ENCODE peak calls at places on chromosomes 5 and 9, in five cellular contexts. V is K562, C is HepG2, K is upper lobe of left lung, J is GM12878. Q is an unnamed sample.

GRCh38 chr5:152077-152476 is 39.2 kb upstream of the LRRC14B start:
- ATAC-seq in V (no peak), C (no peak), K (no peak), J (no peak), Q (no peak)

GRCh38 chr5:82163459-82164108 is 114.6 kb downstream of the RPS23 start:
- ATAC-seq in V (no peak), C (no peak), K (no peak), J (peak; percentile 42), Q (no peak)

GRCh38 chr5:10747678-10748622 is 13.1 kb downstream of the DAP start:
- ATAC-seq in V (no peak), C (peak; percentile 83), K (no peak), J (peak; percentile 73), Q (no peak)

GRCh38 chr9:92119581-92119980 is 4.4 kb upstream of the SPTLC1 start:
- ATAC-seq in V (no peak), C (no peak), K (no peak), J (no peak), Q (no peak)

GRCh38 chr9:89422151-89422918 is 75.6 kb downstream of the SEMA4D start:
- ATAC-seq in V (no peak), C (no peak), K (peak; percentile 23), J (peak; percentile 3), Q (no peak)

GRCh38 chr9:76652894-76653293 is 111.3 kb upstream of the PCA3 start:
- ATAC-seq in V (peak; percentile 27), C (no peak), K (peak; percentile 44), J (no peak), Q (no peak)

GRCh38 chr5:38208782-38209378 is 49.5 kb upstream of the EGFLAM start:
- ATAC-seq in V (peak; percentile 86), C (peak; percentile 82), K (no peak), J (peak; percentile 44), Q (no peak)

GRCh38 chr9:105858284-105858683 is 163.9 kb downstream of the TMEM38B start:
- ATAC-seq in V (no peak), C (no peak), K (no peak), J (peak; percentile 55), Q (no peak)

GRCh38 chr9:95351051-95351450 is 33.5 kb upstream of the FANCC start:
- ATAC-seq in V (no peak), C (no peak), K (no peak), J (no peak), Q (no peak)

GRCh38 chr5:143217065-143217803 is 186.3 kb downstream of the NR3C1 start:
- ATAC-seq in V (peak; percentile 25), C (peak; percentile 63), K (peak; percentile 26), J (peak; percentile 5), Q (no peak)

GRCh38 chr5:14766591-14766990 is 102.1 kb downstream of the OTULIN start:
- ATAC-seq in V (no peak), C (no peak), K (no peak), J (no peak), Q (no peak)

GRCh38 chr9:106575903-106576755 is 286.8 kb upstream of the ZNF462 start:
- ATAC-seq in V (no peak), C (no peak), K (no peak), J (no peak), Q (no peak)

GRCh38 chr5:178394074-178394473 is 161.5 kb upstream of the PHYKPL start:
- ATAC-seq in V (no peak), C (no peak), K (no peak), J (no peak), Q (no peak)

GRCh38 chr5:35031276-35031675 is 16.5 kb downstream of the AGXT2 start:
- ATAC-seq in V (no peak), C (no peak), K (no peak), J (no peak), Q (no peak)

GRCh38 chr9:133819923-133820322 is 81.8 kb upstream of the SARDH start:
- ATAC-seq in V (no peak), C (no peak), K (no peak), J (no peak), Q (no peak)

GRCh38 chr5:175415303-175415702 is 28.7 kb downstream of the DRD1 start:
- ATAC-seq in V (no peak), C (no peak), K (no peak), J (no peak), Q (no peak)

GRCh38 chr5:88542786-88543185 is 274.1 kb upstream of the TMEM161B start:
- ATAC-seq in V (no peak), C (no peak), K (no peak), J (no peak), Q (no peak)

GRCh38 chr5:172692981-172693380 is 51.9 kb downstream of the NEURL1B start:
- ATAC-seq in V (no peak), C (no peak), K (no peak), J (no peak), Q (no peak)

GRCh38 chr9:34665381-34666250 is 3.2 kb upstream of the CCL27 start:
- ATAC-seq in V (peak; percentile 88), C (peak; percentile 79), K (peak; percentile 96), J (peak; percentile 92), Q (peak; percentile 92)

GRCh38 chr5:55073211-55073610 is 29.2 kb upstream of the GZMA start:
- ATAC-seq in V (no peak), C (no peak), K (no peak), J (no peak), Q (no peak)

GRCh38 chr5:159916841-159917761 is 819 bp downstream of the ADRA1B start:
- ATAC-seq in V (peak; percentile 56), C (peak; percentile 47), K (no peak), J (no peak), Q (no peak)

GRCh38 chr9:98795970-98796363 is 388 bp downstream of the ANKS6 start:
- ATAC-seq in V (peak; percentile 53), C (peak; percentile 46), K (peak; percentile 1), J (peak; percentile 25), Q (peak; percentile 43)

GRCh38 chr5:143030349-143030748 is 260.2 kb downstream of the ARHGAP26 start:
- ATAC-seq in V (no peak), C (no peak), K (no peak), J (peak; percentile 13), Q (no peak)

GRCh38 chr5:173984218-173984617 is 4.8 kb upstream of the C5orf47 start:
- ATAC-seq in V (peak; percentile 88), C (peak; percentile 92), K (peak; percentile 14), J (peak; percentile 29), Q (no peak)

GRCh38 chr9:128059365-128059983 is 7.6 kb downstream of the NAIF1 start:
- ATAC-seq in V (no peak), C (no peak), K (no peak), J (no peak), Q (peak; percentile 9)

GRCh38 chr5:112529525-112529924 is 110.4 kb upstream of the EPB41L4A start:
- ATAC-seq in V (peak; percentile 83), C (no peak), K (no peak), J (peak; percentile 71), Q (no peak)

GRCh38 chr9:123220127-123220526 is 48.3 kb downstream of the STRBP start:
- ATAC-seq in V (no peak), C (no peak), K (no peak), J (no peak), Q (no peak)

GRCh38 chr9:8960254-8960653 is 1160.7 kb upstream of the DMAC1 start:
- ATAC-seq in V (no peak), C (no peak), K (no peak), J (no peak), Q (no peak)

DNA sequence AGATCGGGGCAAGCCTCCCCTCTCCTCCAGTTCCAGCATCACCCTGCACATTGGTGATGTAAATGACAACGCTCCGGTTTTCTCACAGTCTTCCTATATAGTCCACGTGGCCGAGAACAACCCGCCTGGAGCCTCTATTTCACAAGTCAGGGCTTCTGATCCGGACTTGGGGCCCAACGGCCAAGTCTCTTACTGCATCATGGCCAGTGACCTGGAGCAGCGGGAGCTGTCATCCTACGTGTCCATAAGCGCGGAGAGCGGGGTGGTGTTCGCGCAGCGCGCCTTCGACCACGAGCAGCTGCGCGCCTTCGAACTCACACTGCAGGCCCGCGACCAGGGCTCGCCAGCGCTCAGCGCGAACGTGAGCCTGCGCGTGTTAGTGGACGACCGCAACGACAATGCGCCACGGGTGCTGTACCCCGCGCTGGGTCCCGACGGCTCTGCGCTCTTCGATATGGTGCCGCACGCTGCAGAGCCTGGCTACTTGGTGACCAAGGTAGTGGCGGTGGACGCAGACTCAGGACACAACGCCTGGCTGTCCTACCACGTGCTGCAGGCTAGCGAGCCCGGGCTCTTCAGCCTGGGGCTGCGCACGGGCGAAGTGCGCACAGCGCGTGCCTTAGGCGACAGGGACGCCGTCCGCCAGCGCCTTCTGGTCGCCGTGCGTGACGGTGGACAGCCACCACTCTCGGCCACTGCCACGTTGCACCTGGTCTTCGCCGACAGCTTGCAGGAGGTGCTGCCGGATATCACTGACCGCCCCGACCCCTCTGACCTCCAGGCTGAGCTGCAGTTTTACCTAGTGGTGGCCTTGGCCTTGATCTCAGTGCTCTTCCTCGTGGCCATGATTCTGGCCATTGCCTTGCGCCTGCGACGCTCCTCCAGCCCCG is 1.9 kb downstream of the PCDHGB4 start:
- ATAC-seq in V (no peak), C (no peak), K (no peak), J (no peak), Q (no peak)
- TF ChIP-seq POLR2AphosphoS5 in V (no peak), C (no peak), K (no peak), J (no peak), Q (no peak)

DNA sequence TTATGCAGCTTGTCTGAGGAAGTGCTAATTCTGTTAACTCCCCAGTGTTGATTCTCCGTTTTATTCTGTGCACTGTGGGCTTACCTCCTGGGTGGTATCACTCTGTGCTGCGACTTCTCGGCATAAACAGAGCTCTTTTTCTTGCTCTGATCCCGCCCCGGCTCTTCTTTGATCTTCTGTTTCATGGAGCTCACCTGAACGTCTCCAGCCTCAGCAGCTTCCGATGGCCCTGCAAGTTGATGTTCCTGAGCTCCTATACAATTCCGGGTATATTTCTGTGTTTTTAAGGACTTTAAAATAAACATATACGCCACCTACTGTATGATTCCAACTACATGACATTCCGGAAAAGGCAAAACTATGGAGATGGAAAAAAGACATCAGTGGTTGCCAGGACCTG is 110.8 kb downstream of the TENT4A start:
- ATAC-seq in V (no peak), C (no peak), K (no peak), J (no peak), Q (no peak)
- H3K27me3 ChIP-seq in V (peaks cover 6% of the 10 kb centered on the region), C (peaks cover 12% of the 10 kb centered on the region), K (no peaks in the 10 kb centered on the region), J (no peaks in the 10 kb centered on the region), Q (peaks cover 43% of the 10 kb centered on the region)

GRCh38 chr9:114319147-114319546 is 3.8 kb upstream of the ORM1 start:
- ATAC-seq in V (no peak), C (no peak), K (no peak), J (no peak), Q (no peak)
- TF ChIP-seq EP300 in V (no peak), C (no peak), K (no peak), J (no peak), Q (no peak)

GRCh38 chr5:110823571-110823970 is 84.8 kb downstream of the SLC25A46 start:
- ATAC-seq in V (no peak), C (no peak), K (no peak), J (no peak), Q (no peak)

DNA sequence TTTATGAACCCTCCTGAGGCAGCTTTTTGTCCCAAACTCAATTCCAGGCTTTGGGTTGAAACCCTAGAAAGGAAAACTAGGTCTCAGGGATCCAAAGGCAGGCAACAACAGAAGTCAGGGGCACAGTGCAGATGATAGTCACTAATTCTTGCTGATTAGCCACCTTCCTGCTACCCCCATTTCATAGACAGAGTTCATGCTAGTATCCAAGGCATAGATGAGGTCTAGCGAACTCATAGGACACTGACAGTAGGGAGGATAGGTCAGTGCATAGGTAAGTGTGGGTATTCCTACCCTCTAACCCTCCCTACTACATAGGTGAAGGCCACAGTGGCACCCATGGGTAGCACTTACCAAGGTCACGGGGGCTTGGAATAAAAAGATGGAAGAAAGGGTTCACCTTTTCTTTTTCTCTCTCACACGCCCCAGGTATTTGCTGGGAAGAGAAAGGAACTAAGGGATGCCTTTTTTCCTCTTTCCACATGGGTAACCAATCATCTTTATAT is 86.2 kb downstream of the SLC25A46 start:
- ATAC-seq in V (no peak), C (no peak), K (no peak), J (no peak), Q (no peak)
- TF ChIP-seq POLR2AphosphoS5 in V (no peak), C (no peak), K (no peak), J (no peak), Q (no peak)

GRCh38 chr5:32711693-32712462 is 757 bp downstream of the NPR3 start:
- ATAC-seq in V (no peak), C (no peak), K (peak; percentile 8), J (no peak), Q (no peak)
- H3K27me3 ChIP-seq in V (peaks cover 47% of the 10 kb centered on the region), C (peaks cover 5% of the 10 kb centered on the region), K (peaks cover 3% of the 10 kb centered on the region), J (peaks cover 32% of the 10 kb centered on the region), Q (peaks cover 40% of the 10 kb centered on the region)

Q was measured in gastroesophageal sphincter.